ENCODE peak calls at places on chromosomes 11 and 22, in nine cellular contexts. U, C, J, R, H, T, B, Q and O are unnamed samples. For H3K9me3, the result is how much of the 10 kb centered on the place peaks cover.

GRCh38 chr11:118263694-118264567 is at the start of gene MPZL2:
- DNase-seq in U (no peak), C (no peak), J (peak), R (no peak), H (peak), T (no peak), B (peak), Q (no peak), O (no peak)

GRCh38 chr11:76153609-76153949 is 52.7 kb downstream of the WNT11 start:
- DNase-seq in U (no peak), C (no peak), J (no peak), R (no peak), H (no peak), T (no peak), B (no peak), Q (peak), O (no peak)

GRCh38 chr11:1052133-1053011 is 15.9 kb upstream of the MUC6 start:
- DNase-seq in U (peak), C (peak), J (no peak), R (peak), H (no peak), T (peak), B (no peak), Q (no peak), O (no peak)

GRCh38 chr22:32024791-32025190 is 18.3 kb upstream of the SLC5A1 start:
- DNase-seq in U (no peak), C (no peak), J (no peak), R (no peak), H (no peak), T (no peak), B (no peak), Q (peak), O (no peak)

GRCh38 chr11:47306484-47306844 is 36.5 kb downstream of the MADD start:
- DNase-seq in U (no peak), C (no peak), J (no peak), R (no peak), H (no peak), T (no peak), B (no peak), Q (no peak), O (no peak)

GRCh38 chr11:69732910-69733309 is 29.1 kb upstream of the FGF19 start:
- DNase-seq in U (no peak), C (no peak), J (no peak), R (no peak), H (no peak), T (no peak), B (no peak), Q (no peak), O (no peak)

GRCh38 chr11:93741882-93742226 is 382 bp downstream of the C11orf54 start:
- DNase-seq in U (peak), C (no peak), J (peak), R (no peak), H (peak), T (no peak), B (peak), Q (peak), O (no peak)

GRCh38 chr11:85772700-85773099 is 38.2 kb downstream of the SYTL2 start:
- DNase-seq in U (no peak), C (no peak), J (no peak), R (no peak), H (no peak), T (no peak), B (no peak), Q (peak), O (no peak)

GRCh38 chr11:9172394-9172793 is 81.0 kb upstream of the SCUBE2 start:
- DNase-seq in U (no peak), C (no peak), J (no peak), R (no peak), H (no peak), T (no peak), B (no peak), Q (no peak), O (no peak)

GRCh38 chr11:94519478-94520084 is 7.3 kb downstream of the C11orf97 start:
- DNase-seq in U (no peak), C (no peak), J (no peak), R (no peak), H (no peak), T (no peak), B (no peak), Q (peak), O (no peak)

GRCh38 chr11:45590743-45591142 is 74.7 kb downstream of the CHST1 start:
- DNase-seq in U (peak), C (no peak), J (no peak), R (no peak), H (no peak), T (no peak), B (no peak), Q (peak), O (no peak)

GRCh38 chr11:93541884-93542752 is 1.1 kb downstream of the SMCO4 start:
- DNase-seq in U (peak), C (no peak), J (peak), R (no peak), H (peak), T (peak), B (peak), Q (peak), O (peak)

GRCh38 chr22:30860176-30861105 is 108.1 kb downstream of the MORC2 start:
- DNase-seq in U (no peak), C (no peak), J (no peak), R (no peak), H (no peak), T (no peak), B (no peak), Q (no peak), O (no peak)

GRCh38 chr11:36186340-36186739 is 102.9 kb downstream of the COMMD9 start:
- DNase-seq in U (no peak), C (no peak), J (no peak), R (no peak), H (no peak), T (no peak), B (peak), Q (peak), O (no peak)

GRCh38 chr11:76283190-76283589 is 76.9 kb upstream of the WNT11 start:
- DNase-seq in U (no peak), C (no peak), J (no peak), R (peak), H (no peak), T (no peak), B (no peak), Q (no peak), O (no peak)

GRCh38 chr11:95999604-96000003 is 75.7 kb upstream of the MTMR2 start:
- DNase-seq in U (no peak), C (no peak), J (no peak), R (no peak), H (no peak), T (no peak), B (no peak), Q (no peak), O (no peak)

GRCh38 chr11:37177721-37178120 is 579.7 kb upstream of the RAG2 start:
- DNase-seq in U (no peak), C (no peak), J (no peak), R (no peak), H (no peak), T (no peak), B (no peak), Q (no peak), O (no peak)

GRCh38 chr11:702731-703461 is 3.1 kb upstream of the EPS8L2 start:
- DNase-seq in U (peak), C (no peak), J (peak), R (no peak), H (peak), T (no peak), B (peak), Q (no peak), O (no peak)

GRCh38 chr11:67584205-67584880 is 731 bp downstream of the GSTP1 start:
- DNase-seq in U (peak), C (peak), J (peak), R (no peak), H (peak), T (peak), B (peak), Q (peak), O (no peak)

DNA sequence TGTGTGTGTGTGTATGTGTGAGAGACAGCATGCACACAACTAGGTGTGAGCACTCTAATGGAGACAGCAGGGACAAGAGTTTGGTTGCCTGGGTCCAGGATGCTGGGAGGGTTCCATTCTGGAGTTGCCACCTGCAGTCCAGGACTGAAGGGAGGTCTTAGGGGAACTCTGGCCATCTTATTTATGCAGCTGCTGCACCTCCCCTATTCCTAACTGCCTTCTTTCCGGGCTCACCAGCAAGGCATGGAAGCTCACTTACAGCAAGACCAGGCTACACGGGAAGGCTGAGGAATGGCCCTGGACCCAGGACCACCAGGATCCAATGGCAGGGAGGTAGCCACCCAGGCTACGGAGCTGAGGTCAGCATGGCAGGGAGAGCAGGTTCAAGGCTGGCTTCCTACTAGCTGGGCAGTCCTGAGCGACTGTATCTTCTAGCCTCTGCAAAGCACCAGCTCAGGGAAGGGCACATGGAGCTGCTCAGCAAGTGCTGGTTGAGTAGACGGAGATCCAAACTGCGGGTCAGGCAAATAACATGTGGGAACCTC is 42.2 kb upstream of the B3GAT1 start:
- DNase-seq in U (peak), C (no peak), J (no peak), R (no peak), H (no peak), T (no peak), B (no peak), Q (no peak), O (no peak)
- H3K9me3 ChIP-seq in U (under half), C (under half), J (under half), R (under half), H (under half), T (under half), B (under half), Q (under half), O (under half)

GRCh38 chr11:117146521-117146920 is 2.4 kb downstream of the PAFAH1B2 start:
- DNase-seq in U (no peak), C (no peak), J (no peak), R (no peak), H (no peak), T (no peak), B (no peak), Q (peak), O (no peak)
- H3K4me3 ChIP-seq in U (peak), C (peak), J (no peak), R (no peak), H (no peak), T (peak), B (no peak), Q (no peak), O (no peak)

GRCh38 chr22:49534386-49534785 is 293.3 kb downstream of the BRD1 start:
- DNase-seq in U (no peak), C (no peak), J (no peak), R (no peak), H (no peak), T (peak), B (no peak), Q (no peak), O (no peak)
- H3K27ac ChIP-seq in U (no peak), C (no peak), J (no peak), R (no peak), H (no peak), T (no peak), B (no peak), Q (no peak), O (no peak)

DNA sequence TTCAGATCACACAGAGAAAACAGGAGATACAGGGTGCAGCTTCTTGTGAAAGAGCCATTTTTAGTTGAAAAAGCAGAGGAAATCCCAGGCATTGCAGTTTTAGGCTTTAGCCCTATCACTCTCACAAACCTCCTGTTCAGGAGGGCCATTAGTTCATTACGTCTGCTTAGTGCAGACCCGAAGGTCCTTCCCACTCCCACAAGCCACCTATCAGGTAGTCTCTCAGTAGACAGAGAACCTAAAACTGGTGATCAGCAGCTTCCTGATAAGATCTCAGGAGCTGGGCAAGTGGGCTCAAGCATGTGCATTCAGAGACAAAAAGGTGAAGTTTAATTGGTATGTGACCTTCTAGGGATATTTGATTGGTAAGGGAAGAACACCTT is 4.3 kb downstream of the GLYAT start:
- DNase-seq in U (no peak), C (no peak), J (no peak), R (no peak), H (no peak), T (no peak), B (no peak), Q (no peak), O (no peak)
- H3K9me3 ChIP-seq in U (under half), C (under half), J (under half), R (under half), H (under half), T (under half), B (under half), Q (under half), O (under half)

DNA sequence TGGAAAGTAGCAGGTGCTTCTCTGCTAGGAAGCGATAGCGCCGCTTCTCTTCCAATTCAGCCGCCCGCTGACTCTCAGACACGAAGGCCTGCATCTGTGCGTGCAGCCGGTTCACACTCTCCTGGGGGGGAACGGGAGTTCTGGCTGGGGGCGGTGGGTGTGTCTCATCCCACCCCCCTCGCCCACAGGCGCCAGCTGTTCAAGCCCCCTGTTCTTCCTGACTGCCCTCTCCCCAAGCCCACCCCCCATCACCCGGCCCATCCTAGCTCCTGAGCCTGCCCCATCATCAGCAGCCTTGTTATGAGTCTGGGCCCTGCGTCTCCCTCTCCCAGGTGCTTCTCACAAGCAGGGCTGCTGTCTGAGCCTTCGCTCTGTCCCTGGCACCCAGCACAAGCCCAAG is 13.1 kb upstream of the SLC16A8 start:
- DNase-seq in U (no peak), C (no peak), J (no peak), R (no peak), H (no peak), T (no peak), B (no peak), Q (no peak), O (no peak)
- H3K4me3 ChIP-seq in U (no peak), C (no peak), J (no peak), R (no peak), H (no peak), T (no peak), B (no peak), Q (no peak), O (no peak)

DNA sequence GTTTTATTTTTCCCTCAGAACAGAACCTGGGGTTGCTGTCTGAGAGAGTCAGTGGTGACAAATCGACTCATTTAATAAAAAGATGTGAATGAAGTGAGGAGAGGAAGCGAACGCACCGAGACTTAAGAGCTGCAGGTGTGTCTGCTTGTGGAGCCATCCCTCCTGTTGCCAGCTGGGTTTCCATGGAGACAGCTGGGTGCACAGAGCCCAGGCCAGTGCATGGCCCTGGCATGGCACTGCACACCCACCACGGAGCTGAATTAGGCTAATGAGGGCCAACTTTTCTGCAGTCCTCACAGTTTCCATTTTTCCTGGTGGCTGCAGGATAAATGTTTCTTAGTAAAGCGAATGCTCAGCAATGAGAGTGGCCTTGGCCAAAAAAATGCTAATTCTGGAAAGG is 750.2 kb downstream of the OPCML start:
- DNase-seq in U (no peak), C (no peak), J (no peak), R (no peak), H (no peak), T (no peak), B (no peak), Q (no peak), O (no peak)
- H3K27ac ChIP-seq in U (no peak), C (no peak), J (no peak), R (no peak), H (no peak), T (no peak), B (no peak), Q (no peak), O (no peak)